ENCODE peak calls at places on chromosomes 16 and 17, in four cellular contexts. One of them, this sample, is unnamed.

GRCh38 chr17:68319420-68320162 is 28.3 kb downstream of the ARSG start:
- DNase-seq in K562: no peak
- DNase-seq in GM12878: peak; percentile 20
- DNase-seq in GM12891: no peak
- DNase-seq in this sample: no peak

GRCh38 chr16:67490330-67491096 is 7.2 kb upstream of the AGRP start:
- DNase-seq in GM12878: no peak
- DNase-seq in GM12891: no peak
- DNase-seq in K562: no peak
- DNase-seq in this sample: peak; percentile 71

GRCh38 chr16:69865701-69866100 is 85.4 kb upstream of the CLEC18A start:
- DNase-seq in K562: peak; percentile 79
- DNase-seq in GM12878: no peak
- DNase-seq in GM12891: no peak
- DNase-seq in this sample: no peak

GRCh38 chr17:35297666-35298065 is 54.8 kb downstream of the SLFN5 start:
- DNase-seq in GM12891: no peak
- DNase-seq in GM12878: no peak
- DNase-seq in K562: no peak
- DNase-seq in this sample: no peak

GRCh38 chr16:325375-326155 is 27.0 kb downstream of the AXIN1 start:
- DNase-seq in GM12878: no peak
- DNase-seq in GM12891: no peak
- DNase-seq in K562: no peak
- DNase-seq in this sample: no peak

GRCh38 chr16:11229906-11230305 is 26.1 kb downstream of the SOCS1 start:
- DNase-seq in K562: no peak
- DNase-seq in GM12878: no peak
- DNase-seq in GM12891: no peak
- DNase-seq in this sample: no peak

GRCh38 chr16:81645303-81645702 is 133.8 kb upstream of the PLCG2 start:
- DNase-seq in K562: no peak
- DNase-seq in GM12891: no peak
- DNase-seq in GM12878: no peak
- DNase-seq in this sample: no peak

GRCh38 chr16:8258523-8258922 is 331.8 kb downstream of the TMEM114 start:
- DNase-seq in K562: no peak
- DNase-seq in GM12891: no peak
- DNase-seq in GM12878: no peak
- DNase-seq in this sample: no peak

GRCh38 chr16:51710186-51710585 is 559.1 kb upstream of the SALL1 start:
- DNase-seq in GM12891: no peak
- DNase-seq in GM12878: no peak
- DNase-seq in K562: no peak
- DNase-seq in this sample: no peak

GRCh38 chr17:19299866-19300265 is 62.7 kb downstream of the B9D1 start:
- DNase-seq in K562: no peak
- DNase-seq in GM12891: no peak
- DNase-seq in GM12878: no peak
- DNase-seq in this sample: no peak

GRCh38 chr16:64544859-64545258 is 577.0 kb downstream of the CDH11 start:
- DNase-seq in GM12891: no peak
- DNase-seq in K562: no peak
- DNase-seq in GM12878: no peak
- DNase-seq in this sample: no peak

GRCh38 chr17:60390223-60390622 is 1.7 kb downstream of the USP32 start:
- DNase-seq in GM12891: no peak
- DNase-seq in K562: peak; percentile 36
- DNase-seq in GM12878: no peak
- DNase-seq in this sample: peak; percentile 63

GRCh38 chr17:17467720-17468119 is 9.1 kb upstream of the MED9 start:
- DNase-seq in GM12891: no peak
- DNase-seq in GM12878: no peak
- DNase-seq in K562: no peak
- DNase-seq in this sample: no peak

GRCh38 chr17:9208381-9208780 is 187.1 kb downstream of the NTN1 start:
- DNase-seq in GM12878: no peak
- DNase-seq in K562: no peak
- DNase-seq in GM12891: no peak
- DNase-seq in this sample: no peak
- TF ChIP-seq SPI1 in GM12878: no peak
- TF ChIP-seq SPI1 in K562: no peak
- TF ChIP-seq SPI1 in GM12891: no peak
- TF ChIP-seq SPI1 in this sample: no peak

GRCh38 chr17:12402963-12403622 is 262.6 kb upstream of the MYOCD start:
- DNase-seq in GM12878: no peak
- DNase-seq in K562: no peak
- DNase-seq in GM12891: no peak
- DNase-seq in this sample: no peak
- TF ChIP-seq SPI1 in GM12878: no peak
- TF ChIP-seq SPI1 in K562: no peak
- TF ChIP-seq SPI1 in GM12891: no peak
- TF ChIP-seq SPI1 in this sample: no peak

DNA sequence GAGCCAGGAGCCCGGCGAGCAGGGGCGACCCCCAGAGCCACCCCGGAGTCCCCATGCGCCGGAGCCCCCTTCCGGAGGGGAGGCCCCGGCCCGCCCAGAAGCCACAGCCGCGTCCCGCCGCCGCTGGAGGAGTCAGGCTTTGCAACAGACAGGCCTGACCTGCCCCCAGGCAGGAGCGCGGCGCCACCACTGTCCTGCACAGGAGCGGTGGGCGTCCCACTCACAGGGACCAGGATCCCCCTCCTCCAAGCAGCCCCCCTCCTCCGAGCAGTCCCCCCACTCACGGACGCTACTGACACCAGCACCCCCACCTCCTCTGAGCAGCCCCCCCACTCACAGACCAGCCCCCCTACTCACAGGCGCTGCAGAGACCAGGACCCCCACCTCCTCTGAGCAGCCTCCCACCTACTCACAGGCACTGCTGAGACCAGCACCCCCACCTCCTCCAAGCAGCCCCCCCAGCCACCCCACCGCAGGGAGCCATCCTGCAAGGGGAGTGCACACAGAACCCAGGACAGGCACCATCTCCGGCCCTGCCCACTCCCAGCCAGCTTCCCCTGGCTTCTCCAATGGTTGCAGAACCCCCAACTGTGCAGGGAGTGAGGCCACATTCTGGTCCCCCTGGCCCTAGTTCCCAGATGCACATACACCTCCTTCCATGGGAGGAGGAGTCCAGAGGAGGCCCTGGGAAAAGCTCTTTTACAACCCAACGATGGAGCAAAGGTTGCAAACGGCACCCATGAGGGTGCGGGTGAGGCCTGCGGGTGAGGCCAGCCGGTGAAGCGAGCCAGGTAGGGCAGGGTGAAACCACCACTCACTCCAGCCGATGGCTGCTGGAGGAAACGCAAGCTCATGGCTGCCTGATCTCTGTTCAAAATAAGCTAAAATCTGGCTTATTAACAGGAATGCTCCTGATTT is 69.9 kb downstream of the ABR start:
- DNase-seq in GM12878: no peak
- DNase-seq in GM12891: peak; percentile 67
- DNase-seq in K562: no peak
- DNase-seq in this sample: no peak
- TF ChIP-seq SPI1 in GM12878: no peak
- TF ChIP-seq SPI1 in GM12891: no peak
- TF ChIP-seq SPI1 in K562: no peak
- TF ChIP-seq SPI1 in this sample: no peak

GRCh38 chr17:50651661-50652060 is 17.0 kb downstream of the ABCC3 start:
- DNase-seq in GM12891: no peak
- DNase-seq in GM12878: no peak
- DNase-seq in K562: no peak
- DNase-seq in this sample: no peak
- TF ChIP-seq SPI1 in GM12891: no peak
- TF ChIP-seq SPI1 in GM12878: no peak
- TF ChIP-seq SPI1 in K562: no peak
- TF ChIP-seq SPI1 in this sample: no peak

GRCh38 chr16:53041196-53041977 is 11.3 kb downstream of the CHD9NB start:
- DNase-seq in GM12891: no peak
- DNase-seq in GM12878: no peak
- DNase-seq in K562: no peak
- DNase-seq in this sample: peak; percentile 43
- TF ChIP-seq SPI1 in GM12891: no peak
- TF ChIP-seq SPI1 in GM12878: no peak
- TF ChIP-seq SPI1 in K562: no peak
- TF ChIP-seq SPI1 in this sample: no peak

GRCh38 chr17:77929871-77930436 is 28.5 kb upstream of the TNRC6C start:
- DNase-seq in K562: no peak
- DNase-seq in GM12878: no peak
- DNase-seq in GM12891: no peak
- DNase-seq in this sample: no peak

GRCh38 chr17:77928519-77929179 is 29.9 kb upstream of the TNRC6C start:
- DNase-seq in GM12878: no peak
- DNase-seq in K562: no peak
- DNase-seq in GM12891: no peak
- DNase-seq in this sample: no peak

GRCh38 chr17:77933777-77934398 is 24.6 kb upstream of the TNRC6C start:
- DNase-seq in K562: no peak
- DNase-seq in GM12878: no peak
- DNase-seq in GM12891: no peak
- DNase-seq in this sample: no peak

GRCh38 chr17:77929180-77929564 is 29.3 kb upstream of the TNRC6C start:
- DNase-seq in GM12891: no peak
- DNase-seq in GM12878: no peak
- DNase-seq in K562: no peak
- DNase-seq in this sample: no peak

GRCh38 chr17:77930780-77931768 is 27.4 kb upstream of the TNRC6C start:
- DNase-seq in K562: no peak
- DNase-seq in GM12878: no peak
- DNase-seq in GM12891: no peak
- DNase-seq in this sample: no peak
- TF ChIP-seq SPI1 in K562: no peak
- TF ChIP-seq SPI1 in GM12878: no peak
- TF ChIP-seq SPI1 in GM12891: no peak
- TF ChIP-seq SPI1 in this sample: no peak

GRCh38 chr17:58301504-58302150 is 20.9 kb upstream of the MPO start:
- DNase-seq in GM12891: no peak
- DNase-seq in K562: no peak
- DNase-seq in GM12878: no peak
- DNase-seq in this sample: no peak
- TF ChIP-seq SPI1 in GM12891: no peak
- TF ChIP-seq SPI1 in K562: no peak
- TF ChIP-seq SPI1 in GM12878: no peak
- TF ChIP-seq SPI1 in this sample: no peak

DNA sequence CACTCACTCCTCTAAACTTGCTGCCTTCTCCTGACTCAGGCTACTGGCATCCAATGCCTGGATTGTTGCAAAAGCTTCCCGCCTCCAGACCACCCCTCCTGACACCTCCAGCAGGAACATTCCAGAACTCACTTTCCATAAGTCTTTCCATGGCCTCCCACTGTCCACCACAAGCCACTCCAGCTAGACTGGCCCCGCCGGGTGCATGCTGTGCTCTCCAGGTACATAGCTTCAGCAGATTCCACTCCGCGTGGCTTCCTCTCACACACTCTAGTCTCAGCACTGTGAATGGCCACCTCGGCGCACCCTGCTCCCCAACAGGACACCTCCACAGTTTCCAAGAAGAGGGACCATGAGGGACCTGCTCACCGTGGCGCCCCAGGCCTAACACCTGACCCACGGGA is 25.9 kb upstream of the FAAP100 start:
- DNase-seq in K562: no peak
- DNase-seq in GM12878: no peak
- DNase-seq in GM12891: no peak
- DNase-seq in this sample: no peak
- TF ChIP-seq SPI1 in K562: no peak
- TF ChIP-seq SPI1 in GM12878: no peak
- TF ChIP-seq SPI1 in GM12891: no peak
- TF ChIP-seq SPI1 in this sample: no peak

GRCh38 chr16:12256880-12257279 is 280.3 kb downstream of the SNX29 start:
- DNase-seq in GM12878: no peak
- DNase-seq in K562: no peak
- DNase-seq in GM12891: no peak
- DNase-seq in this sample: no peak

GRCh38 chr16:12255919-12256665 is 279.6 kb downstream of the SNX29 start:
- DNase-seq in GM12891: no peak
- DNase-seq in K562: no peak
- DNase-seq in GM12878: no peak
- DNase-seq in this sample: no peak

GRCh38 chr16:12259258-12259657 is 282.7 kb downstream of the SNX29 start:
- DNase-seq in GM12878: no peak
- DNase-seq in GM12891: no peak
- DNase-seq in K562: no peak
- DNase-seq in this sample: no peak

GRCh38 chr16:12258806-12259205 is 282.3 kb downstream of the SNX29 start:
- DNase-seq in GM12891: no peak
- DNase-seq in K562: no peak
- DNase-seq in GM12878: no peak
- DNase-seq in this sample: no peak

GRCh38 chr16:12257926-12258561 is 281.5 kb downstream of the SNX29 start:
- DNase-seq in K562: peak; percentile 27
- DNase-seq in GM12878: no peak
- DNase-seq in GM12891: no peak
- DNase-seq in this sample: no peak
- TF ChIP-seq SPI1 in K562: no peak
- TF ChIP-seq SPI1 in GM12878: no peak
- TF ChIP-seq SPI1 in GM12891: no peak
- TF ChIP-seq SPI1 in this sample: no peak